ENCODE peak calls at places on chromosomes 5 and 9, in eight cellular contexts. L is HFFc6, M is cardiac muscle cell, G is H9, T is PC-3, N is IMR-90, X is BJ, Z is tibial artery. W is an unnamed sample.

GRCh38 chr5:179406031-179406681 is 60.9 kb upstream of the ADAMTS2 start:
- DNase-seq in L (no peak), M (peak; percentile 43), G (no peak), T (no peak), N (peak; percentile 20), X (no peak), Z (no peak), W (no peak)

GRCh38 chr5:180718810-180719453 is 20.9 kb downstream of the OR2Y1 start:
- DNase-seq in L (peak; percentile 29), M (peak; percentile 57), G (no peak), T (peak; percentile 86), N (peak; percentile 31), X (peak; percentile 6), Z (no peak), W (peak; percentile 2)

GRCh38 chr9:123834218-123834906 is 95.6 kb downstream of the DENND1A start:
- DNase-seq in L (no peak), M (no peak), G (no peak), T (no peak), N (peak; percentile 0), X (no peak), Z (no peak), W (no peak)

GRCh38 chr9:15735083-15735974 is 182.5 kb downstream of the CCDC171 start:
- DNase-seq in L (peak; percentile 88), M (no peak), G (no peak), T (peak; percentile 86), N (peak; percentile 94), X (peak; percentile 88), Z (no peak), W (peak; percentile 75)

GRCh38 chr5:65075623-65076250 is 307.0 kb downstream of the CWC27 start:
- DNase-seq in L (no peak), M (peak; percentile 25), G (no peak), T (no peak), N (no peak), X (no peak), Z (no peak), W (no peak)

GRCh38 chr9:3189113-3189861 is 336.5 kb downstream of the RFX3 start:
- DNase-seq in L (no peak), M (no peak), G (no peak), T (no peak), N (no peak), X (no peak), Z (no peak), W (no peak)

GRCh38 chr9:134316444-134317160 is 9.7 kb upstream of the RXRA start:
- DNase-seq in L (no peak), M (peak; percentile 78), G (no peak), T (no peak), N (peak; percentile 68), X (no peak), Z (no peak), W (no peak)

GRCh38 chr5:149397530-149397929 is 18.4 kb upstream of the IL17B start:
- DNase-seq in L (peak; percentile 91), M (no peak), G (no peak), T (no peak), N (peak; percentile 97), X (no peak), Z (no peak), W (no peak)

GRCh38 chr9:82600536-82601271 is 462.2 kb downstream of the RASEF start:
- DNase-seq in L (no peak), M (peak; percentile 17), G (no peak), T (no peak), N (no peak), X (no peak), Z (no peak), W (no peak)

GRCh38 chr5:98206566-98206965 is 566.9 kb upstream of the RGMB start:
- DNase-seq in L (no peak), M (no peak), G (no peak), T (no peak), N (no peak), X (no peak), Z (no peak), W (no peak)

GRCh38 chr5:140734354-140734753 is 34.1 kb downstream of the ZMAT2 start:
- DNase-seq in L (no peak), M (peak; percentile 18), G (no peak), T (peak; percentile 3), N (no peak), X (no peak), Z (no peak), W (no peak)

GRCh38 chr9:137138701-137139467 is at the start of gene GRIN1:
- DNase-seq in L (no peak), M (peak; percentile 84), G (peak; percentile 53), T (no peak), N (no peak), X (no peak), Z (no peak), W (no peak)

GRCh38 chr5:113082547-113082905 is 105.9 kb downstream of the DCP2 start:
- DNase-seq in L (no peak), M (no peak), G (no peak), T (no peak), N (no peak), X (no peak), Z (no peak), W (no peak)

GRCh38 chr5:6766558-6767191 is 53.4 kb downstream of the TENT4A start:
- DNase-seq in L (peak; percentile 63), M (peak; percentile 44), G (no peak), T (peak; percentile 100), N (peak; percentile 44), X (no peak), Z (peak; percentile 88), W (peak; percentile 27)

GRCh38 chr9:110578896-110579752 is at the start of gene SVEP1:
- DNase-seq in L (peak; percentile 25), M (peak; percentile 86), G (peak; percentile 61), T (no peak), N (peak; percentile 77), X (no peak), Z (peak; percentile 35), W (no peak)

DNA sequence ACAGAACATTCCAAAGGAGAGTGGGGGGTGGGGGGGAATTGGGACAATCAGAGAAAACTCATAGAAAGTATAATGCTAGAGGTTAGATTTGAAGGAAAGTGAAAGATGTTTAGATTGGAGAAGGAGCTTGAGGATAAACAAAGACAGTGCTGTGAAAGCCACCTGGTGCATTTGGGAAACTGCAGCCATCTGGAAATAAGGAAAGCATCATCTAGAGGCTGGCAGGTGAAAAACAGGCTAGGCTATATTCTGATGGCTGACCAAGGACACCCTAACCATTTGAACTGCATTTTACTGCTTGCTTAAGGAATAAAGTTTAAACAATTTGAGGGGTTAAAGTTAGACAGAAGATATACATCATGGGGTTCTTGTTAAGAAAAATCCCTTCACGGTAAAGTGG is 296.4 kb downstream of the CETN3 start:
- DNase-seq in L (no peak), M (no peak), G (no peak), T (peak; percentile 15), N (no peak), X (no peak), Z (no peak), W (no peak)
- TF ChIP-seq CTCF in L (no peak), M (no peak), G (peak; percentile 48), T (peak; percentile 34), N (no peak), X (no peak), Z (no peak), W (no peak)

GRCh38 chr5:132824426-132824825 is 6.0 kb downstream of the SHROOM1 start:
- DNase-seq in L (no peak), M (no peak), G (no peak), T (no peak), N (no peak), X (no peak), Z (no peak), W (no peak)

GRCh38 chr5:132821791-132822190 is 8.7 kb downstream of the SHROOM1 start:
- DNase-seq in L (peak; percentile 13), M (no peak), G (no peak), T (no peak), N (peak; percentile 87), X (no peak), Z (no peak), W (no peak)

GRCh38 chr5:132821350-132821749 is 8.2 kb downstream of the SOWAHA start:
- DNase-seq in L (no peak), M (no peak), G (no peak), T (no peak), N (no peak), X (no peak), Z (no peak), W (no peak)

GRCh38 chr5:132823481-132824050 is 6.9 kb downstream of the SHROOM1 start:
- DNase-seq in L (no peak), M (no peak), G (no peak), T (no peak), N (no peak), X (no peak), Z (no peak), W (no peak)

GRCh38 chr5:132822650-132823480 is 7.6 kb downstream of the SHROOM1 start:
- DNase-seq in L (no peak), M (peak; percentile 62), G (peak; percentile 92), T (no peak), N (no peak), X (no peak), Z (no peak), W (no peak)
- TF ChIP-seq CTCF in L (no peak), M (no peak), G (peak; percentile 50), T (no peak), N (no peak), X (no peak), Z (no peak), W (no peak)

DNA sequence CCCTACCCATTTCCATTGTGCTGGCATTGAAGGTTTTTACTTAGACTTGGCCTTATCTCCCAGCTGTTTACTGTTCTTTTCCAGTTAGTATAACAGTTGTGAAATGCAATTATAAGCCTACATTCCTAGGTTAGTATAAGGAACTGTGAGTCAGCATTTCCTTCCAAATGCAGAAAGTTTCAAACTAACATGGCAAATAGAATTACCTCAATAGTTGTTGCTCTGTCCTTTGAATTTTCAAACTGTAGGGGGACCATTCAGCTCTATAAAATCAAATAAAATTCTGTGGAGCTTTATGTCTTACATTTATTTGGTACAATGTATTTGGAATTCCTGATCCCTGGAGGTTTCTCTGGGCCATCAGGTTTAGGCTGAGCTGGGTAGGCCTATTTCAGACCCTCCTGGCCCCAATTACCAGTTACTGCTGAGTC is 47.2 kb downstream of the ARHGEF28 start:
- DNase-seq in L (peak; percentile 85), M (no peak), G (no peak), T (peak; percentile 66), N (peak; percentile 90), X (peak; percentile 51), Z (no peak), W (peak; percentile 63)
- TF ChIP-seq CTCF in L (peak; percentile 56), M (no peak), G (no peak), T (no peak), N (peak; percentile 28), X (no peak), Z (no peak), W (no peak)

GRCh38 chr9:5953743-5954707 is 61.4 kb downstream of the RANBP6 start:
- DNase-seq in L (no peak), M (peak; percentile 24), G (no peak), T (peak; percentile 21), N (peak; percentile 25), X (no peak), Z (no peak), W (no peak)

GRCh38 chr9:5957166-5957565 is 58.3 kb downstream of the RANBP6 start:
- DNase-seq in L (no peak), M (no peak), G (no peak), T (no peak), N (no peak), X (no peak), Z (no peak), W (no peak)

GRCh38 chr9:5947912-5948311 is 57.2 kb downstream of the MLANA start:
- DNase-seq in L (no peak), M (peak; percentile 70), G (no peak), T (no peak), N (no peak), X (no peak), Z (no peak), W (no peak)

GRCh38 chr9:5949103-5949699 is 58.5 kb downstream of the MLANA start:
- DNase-seq in L (peak; percentile 28), M (no peak), G (no peak), T (peak; percentile 14), N (peak; percentile 10), X (no peak), Z (no peak), W (no peak)

GRCh38 chr9:5951686-5952211 is 61.1 kb downstream of the MLANA start:
- DNase-seq in L (peak; percentile 63), M (no peak), G (no peak), T (peak; percentile 70), N (peak; percentile 83), X (peak; percentile 27), Z (no peak), W (no peak)
- TF ChIP-seq CTCF in L (no peak), M (no peak), G (no peak), T (no peak), N (no peak), X (no peak), Z (no peak), W (no peak)